ENCODE peak calls at places on chromosome 3, in nine cellular contexts. G is NCI-H1417 treated with DMSO at 0.1 percent for 48 hours; W is A172; Z is ACHN; S is CD8-positive, alpha-beta T cell; D is NCI-H146; V is hepatocyte; O is small intestine; T is NCI-H1092 treated with DMSO at 0.1 percent for 48 hours. J is an unnamed sample.

GRCh38 chr3:49906004-49906860 is 2.6 kb upstream of the MST1R start:
- DNase-seq in Z (peak), T (peak), G (no peak), D (no peak), W (peak), V (peak), O (peak), S (peak), J (peak)

GRCh38 chr3:162740941-162741596 is 1244.5 kb downstream of the OTOL1 start:
- DNase-seq in O (no peak), G (no peak), T (no peak), D (no peak), S (no peak), V (no peak), Z (no peak), W (no peak), J (no peak)

GRCh38 chr3:134003066-134003465 is 26.7 kb downstream of the SLCO2A1 start:
- DNase-seq in O (no peak), G (no peak), S (no peak), W (no peak), Z (no peak), V (no peak), T (no peak), D (no peak), J (no peak)

GRCh38 chr3:106447902-106448301 is 579.1 kb upstream of the CBLB start:
- DNase-seq in Z (no peak), O (no peak), G (no peak), T (no peak), D (no peak), V (no peak), W (no peak), S (no peak), J (no peak)

GRCh38 chr3:16477054-16477453 is 36.4 kb downstream of the RFTN1 start:
- DNase-seq in Z (no peak), G (no peak), T (no peak), S (no peak), D (no peak), V (no peak), O (no peak), W (peak), J (no peak)

GRCh38 chr3:13792512-13793347 is 87.1 kb downstream of the WNT7A start:
- DNase-seq in V (no peak), W (no peak), S (no peak), D (no peak), G (no peak), O (no peak), T (no peak), Z (no peak), J (no peak)

GRCh38 chr3:160196511-160197104 is 28.6 kb upstream of the C3orf80 start:
- DNase-seq in Z (no peak), G (no peak), T (no peak), V (no peak), D (no peak), W (no peak), S (no peak), O (no peak), J (no peak)

GRCh38 chr3:37899101-37899707 is 37.5 kb downstream of the CTDSPL start:
- DNase-seq in G (no peak), O (no peak), V (no peak), D (no peak), Z (no peak), W (no peak), S (no peak), T (no peak), J (no peak)

GRCh38 chr3:78562318-78562717 is 1205.5 kb downstream of the ROBO1 start:
- DNase-seq in T (no peak), S (no peak), Z (no peak), O (no peak), D (no peak), V (no peak), W (no peak), G (no peak), J (no peak)

GRCh38 chr3:45906681-45907220 is 20.4 kb downstream of the CCR9 start:
- DNase-seq in Z (no peak), T (no peak), W (peak), G (no peak), D (no peak), V (peak), O (no peak), S (no peak), J (peak)

GRCh38 chr3:124393340-124393739 is 336.9 kb upstream of the UMPS start:
- DNase-seq in O (no peak), W (no peak), D (no peak), V (no peak), T (no peak), Z (no peak), S (no peak), G (no peak), J (no peak)

GRCh38 chr3:52162250-52162872 is 8.1 kb upstream of the POC1A start:
- DNase-seq in O (no peak), D (no peak), G (no peak), Z (no peak), T (no peak), S (no peak), V (no peak), W (no peak), J (no peak)

GRCh38 chr3:45218578-45219390 is 7.3 kb downstream of the TMEM158 start:
- DNase-seq in O (no peak), S (no peak), D (no peak), V (no peak), W (peak), Z (peak), G (no peak), T (no peak), J (no peak)

GRCh38 chr3:55482496-55483195 is 4.5 kb downstream of the WNT5A start:
- DNase-seq in T (no peak), S (no peak), G (no peak), V (peak), Z (no peak), O (no peak), W (no peak), D (no peak), J (no peak)

GRCh38 chr3:127385540-127385870 is 97.7 kb upstream of the PRR20G start:
- DNase-seq in W (no peak), D (no peak), Z (no peak), O (no peak), S (no peak), G (no peak), T (no peak), V (no peak), J (no peak)

GRCh38 chr3:169812844-169813677 is at the start of the genes LRRC34 and LRRIQ4:
- DNase-seq in O (peak), T (peak), V (peak), S (peak), Z (no peak), W (no peak), D (peak), G (peak), J (peak)

GRCh38 chr3:155778441-155778840 is 27.6 kb downstream of the C3orf33 start:
- DNase-seq in Z (no peak), W (no peak), D (no peak), O (no peak), S (no peak), G (no peak), V (no peak), T (no peak), J (no peak)

GRCh38 chr3:110318108-110318507 is 753.5 kb upstream of the NECTIN3 start:
- DNase-seq in D (no peak), T (no peak), W (peak), O (no peak), Z (no peak), G (no peak), S (no peak), V (no peak), J (no peak)

GRCh38 chr3:126442099-126442848 is 33.4 kb downstream of the ZXDC start:
- DNase-seq in W (no peak), S (no peak), O (no peak), T (no peak), D (no peak), V (no peak), G (no peak), Z (no peak), J (no peak)